ENCODE peak calls at places on chromosome 1, in nine cellular contexts. U is IMR-90; V is hepatocyte; X is uterus; S is CD8-positive, alpha-beta memory T cell; F is heart right ventricle; Q is A549; Z is cardiac muscle cell; C is naive thymus-derived CD4-positive, alpha-beta T cell. L is an unnamed sample. For H3K4me1, the result is how much of the 10 kb centered on the place peaks cover.

GRCh38 chr1:232754930-232755329 is 50.3 kb upstream of the MAP10 start:
- DNase-seq in U (no peak), V (no peak), X (no peak), S (no peak), F (no peak), Q (no peak), Z (no peak), C (no peak), L (no peak)

GRCh38 chr1:231020139-231020601 is 19.9 kb downstream of the FAM89A start:
- DNase-seq in U (peak), V (no peak), X (no peak), S (no peak), F (peak), Q (no peak), Z (peak), C (no peak), L (peak)

GRCh38 chr1:52142220-52143153 is 598 bp downstream of the ZFYVE9 start:
- DNase-seq in U (peak), V (peak), X (peak), S (no peak), F (peak), Q (no peak), Z (peak), C (peak), L (peak)

GRCh38 chr1:15941044-15941840 is 34.7 kb downstream of the ZBTB17 start:
- DNase-seq in U (no peak), V (no peak), X (no peak), S (no peak), F (no peak), Q (no peak), Z (no peak), C (no peak), L (peak)

GRCh38 chr1:51629918-51630317 is 13.0 kb downstream of the OSBPL9 start:
- DNase-seq in U (no peak), V (no peak), X (no peak), S (no peak), F (no peak), Q (no peak), Z (no peak), C (no peak), L (no peak)

GRCh38 chr1:178344513-178345077 is 152.2 kb downstream of the CLEC20A start:
- DNase-seq in U (peak), V (peak), X (no peak), S (no peak), F (peak), Q (peak), Z (peak), C (no peak), L (no peak)

GRCh38 chr1:234495231-234495990 is 16.4 kb upstream of the TARBP1 start:
- DNase-seq in U (peak), V (peak), X (no peak), S (no peak), F (no peak), Q (no peak), Z (peak), C (no peak), L (no peak)

GRCh38 chr1:147723691-147724323 is 36.6 kb downstream of the GJA5 start:
- DNase-seq in U (no peak), V (peak), X (peak), S (no peak), F (peak), Q (peak), Z (peak), C (no peak), L (peak)

GRCh38 chr1:185813401-185813979 is 79.3 kb downstream of the HMCN1 start:
- DNase-seq in U (peak), V (peak), X (no peak), S (no peak), F (peak), Q (peak), Z (peak), C (no peak), L (no peak)

GRCh38 chr1:40362699-40363098 is 10.8 kb upstream of the SMAP2 start:
- DNase-seq in U (peak), V (no peak), X (no peak), S (no peak), F (no peak), Q (no peak), Z (peak), C (no peak), L (no peak)

GRCh38 chr1:109793486-109794318 is 30.0 kb upstream of the EPS8L3 start:
- DNase-seq in U (peak), V (peak), X (no peak), S (peak), F (peak), Q (no peak), Z (peak), C (no peak), L (peak)

GRCh38 chr1:172960454-172961208 is 90.1 kb downstream of the TNFSF18 start:
- DNase-seq in U (peak), V (no peak), X (no peak), S (no peak), F (no peak), Q (no peak), Z (no peak), C (no peak), L (no peak)

GRCh38 chr1:6167391-6168303 is 12.5 kb downstream of the CHD5 start:
- DNase-seq in U (no peak), V (no peak), X (no peak), S (no peak), F (no peak), Q (no peak), Z (no peak), C (no peak), L (no peak)

GRCh38 chr1:199302554-199302953 is 663.7 kb downstream of the PTPRC start:
- DNase-seq in U (peak), V (no peak), X (no peak), S (no peak), F (no peak), Q (no peak), Z (peak), C (no peak), L (no peak)

GRCh38 chr1:23639460-23639859 is 52.1 kb upstream of the RPL11 start:
- DNase-seq in U (no peak), V (no peak), X (no peak), S (no peak), F (no peak), Q (no peak), Z (no peak), C (no peak), L (no peak)

GRCh38 chr1:12436345-12436658 is 181.7 kb downstream of the DHRS3 start:
- DNase-seq in U (no peak), V (no peak), X (no peak), S (no peak), F (no peak), Q (no peak), Z (no peak), C (no peak), L (no peak)

GRCh38 chr1:52683367-52683940 is 14.7 kb downstream of the COA7 start:
- DNase-seq in U (no peak), V (no peak), X (no peak), S (no peak), F (no peak), Q (no peak), Z (no peak), C (no peak), L (no peak)

GRCh38 chr1:226798427-226799411 is 59.6 kb upstream of the ITPKB start:
- DNase-seq in U (no peak), V (no peak), X (no peak), S (peak), F (no peak), Q (no peak), Z (no peak), C (peak), L (no peak)

GRCh38 chr1:1361982-1362423 is 3.6 kb upstream of the MXRA8 start:
- DNase-seq in U (peak), V (peak), X (peak), S (no peak), F (peak), Q (no peak), Z (peak), C (no peak), L (peak)

GRCh38 chr1:37940299-37940947 is 6.4 kb downstream of the INPP5B start:
- DNase-seq in U (no peak), V (peak), X (no peak), S (no peak), F (no peak), Q (no peak), Z (no peak), C (no peak), L (no peak)

GRCh38 chr1:228265167-228265566 is 57.3 kb downstream of the OBSCN start:
- DNase-seq in U (peak), V (no peak), X (no peak), S (no peak), F (no peak), Q (no peak), Z (peak), C (peak), L (no peak)

GRCh38 chr1:203306970-203307541 is 1.7 kb downstream of the BTG2 start:
- DNase-seq in U (no peak), V (peak), X (no peak), S (peak), F (no peak), Q (no peak), Z (no peak), C (peak), L (peak)

GRCh38 chr1:18309552-18310155 is 171.1 kb upstream of the KLHDC7A start:
- DNase-seq in U (no peak), V (no peak), X (no peak), S (no peak), F (no peak), Q (no peak), Z (peak), C (no peak), L (no peak)

GRCh38 chr1:94646786-94647555 is 105.4 kb upstream of the F3 start:
- DNase-seq in U (peak), V (no peak), X (no peak), S (no peak), F (no peak), Q (no peak), Z (peak), C (no peak), L (no peak)

DNA sequence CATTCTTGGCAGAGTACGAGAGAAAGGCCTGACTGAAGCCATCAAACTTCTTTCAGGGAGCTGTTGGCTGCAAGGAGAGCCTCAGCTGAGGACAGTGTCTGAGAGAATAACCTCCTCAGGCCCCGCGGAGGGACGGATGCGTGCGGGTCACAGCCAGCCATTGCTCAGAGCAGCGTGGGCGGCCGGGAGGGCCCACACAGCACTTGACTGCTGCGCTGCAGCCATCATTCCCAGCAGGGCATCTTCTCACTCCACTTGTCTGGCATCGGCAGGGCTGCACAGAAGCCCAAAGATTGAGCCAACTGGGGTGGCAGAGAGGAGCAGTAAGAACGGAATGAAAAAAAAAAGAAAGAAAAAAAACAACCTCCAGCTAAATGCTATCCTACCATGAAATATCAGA is 113.4 kb downstream of the XCL2 start:
- DNase-seq in U (no peak), V (no peak), X (peak), S (no peak), F (peak), Q (no peak), Z (no peak), C (no peak), L (no peak)
- H3K4me1 ChIP-seq in U (under half), V (under half), X (under half), S (under half), F (under half), Q (under half), Z (under half), C (under half), L (under half)

GRCh38 chr1:28027238-28027637 is 61.2 kb downstream of the EYA3 start:
- DNase-seq in U (no peak), V (no peak), X (no peak), S (no peak), F (no peak), Q (no peak), Z (no peak), C (no peak), L (no peak)

GRCh38 chr1:28031173-28031572 is 57.2 kb downstream of the EYA3 start:
- DNase-seq in U (peak), V (no peak), X (no peak), S (no peak), F (no peak), Q (no peak), Z (no peak), C (no peak), L (no peak)

GRCh38 chr1:28028873-28029654 is 59.3 kb downstream of the EYA3 start:
- DNase-seq in U (peak), V (no peak), X (no peak), S (no peak), F (no peak), Q (no peak), Z (peak), C (no peak), L (no peak)

GRCh38 chr1:28026329-28026728 is 62.1 kb downstream of the EYA3 start:
- DNase-seq in U (no peak), V (no peak), X (no peak), S (no peak), F (no peak), Q (no peak), Z (no peak), C (no peak), L (no peak)

DNA sequence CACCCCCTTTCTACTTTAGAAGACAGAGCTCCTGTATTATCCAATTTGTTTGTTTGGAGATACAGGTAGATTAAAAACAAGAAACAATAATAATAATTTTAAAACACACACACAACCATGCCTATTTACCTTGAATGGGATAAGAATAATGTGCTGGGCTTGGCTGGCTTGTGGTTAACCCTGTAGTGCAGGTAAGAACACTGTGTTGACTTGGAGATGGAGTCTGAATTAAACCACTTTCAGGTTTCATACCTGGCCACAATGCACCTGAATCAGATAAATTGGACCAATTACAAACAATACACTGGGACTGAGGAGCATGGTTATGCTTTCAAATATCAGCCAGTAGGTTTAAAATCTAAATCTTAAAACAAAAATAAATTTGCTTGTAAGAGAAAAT is 60.8 kb downstream of the EYA3 start:
- DNase-seq in U (no peak), V (no peak), X (no peak), S (no peak), F (no peak), Q (no peak), Z (no peak), C (no peak), L (no peak)
- H3K4me1 ChIP-seq in U (under half), V (under half), X (under half), S (under half), F (under half), Q (under half), Z (under half), C (under half), L (under half)

GRCh38 chr1:10679521-10680220 is 116.8 kb downstream of the CASZ1 start:
- DNase-seq in U (peak), V (peak), X (no peak), S (no peak), F (peak), Q (no peak), Z (peak), C (no peak), L (peak)
- H3K4me1 ChIP-seq in U (under half), V (half or more), X (under half), S (under half), F (half or more), Q (under half), Z (half or more), C (under half), L (under half)

GRCh38 chr1:155082301-155082940 is 3.8 kb downstream of the EFNA3 start:
- DNase-seq in U (no peak), V (no peak), X (no peak), S (no peak), F (no peak), Q (no peak), Z (no peak), C (peak), L (peak)
- H3K4me1 ChIP-seq in U (under half), V (half or more), X (under half), S (half or more), F (half or more), Q (half or more), Z (under half), C (half or more), L (under half)